ENCODE peak calls at places on chromosome 18, in eight cellular contexts. One of them, this sample, is unnamed. For H3K36me3, the result is how much of the 10 kb centered on the place peaks cover.

GRCh38 chr18:59743561-59743960 is 46.3 kb upstream of the CCBE1 start:
- DNase-seq in brain microvascular endothelial cell: peak
- DNase-seq in testis: no peak
- DNase-seq in astrocyte: peak
- DNase-seq in mucosa of descending colon: no peak
- DNase-seq in spleen: no peak
- DNase-seq in breast epithelium: no peak
- DNase-seq in tibial nerve: no peak
- DNase-seq in this sample: no peak

GRCh38 chr18:76209597-76209996 is 285.4 kb downstream of the ZNF516 start:
- DNase-seq in brain microvascular endothelial cell: no peak
- DNase-seq in testis: no peak
- DNase-seq in astrocyte: peak
- DNase-seq in mucosa of descending colon: no peak
- DNase-seq in spleen: no peak
- DNase-seq in breast epithelium: no peak
- DNase-seq in tibial nerve: no peak
- DNase-seq in this sample: peak

GRCh38 chr18:11308499-11308898 is 159.1 kb upstream of the PIEZO2 start:
- DNase-seq in brain microvascular endothelial cell: no peak
- DNase-seq in testis: no peak
- DNase-seq in astrocyte: peak
- DNase-seq in mucosa of descending colon: no peak
- DNase-seq in spleen: no peak
- DNase-seq in breast epithelium: no peak
- DNase-seq in tibial nerve: no peak
- DNase-seq in this sample: no peak

GRCh38 chr18:58004317-58004716 is 39.7 kb upstream of the NEDD4L start:
- DNase-seq in brain microvascular endothelial cell: peak
- DNase-seq in testis: no peak
- DNase-seq in astrocyte: peak
- DNase-seq in mucosa of descending colon: no peak
- DNase-seq in spleen: no peak
- DNase-seq in breast epithelium: no peak
- DNase-seq in tibial nerve: no peak
- DNase-seq in this sample: peak

GRCh38 chr18:5630057-5630765 is 86.4 kb upstream of the EPB41L3 start:
- DNase-seq in brain microvascular endothelial cell: no peak
- DNase-seq in testis: peak
- DNase-seq in astrocyte: no peak
- DNase-seq in mucosa of descending colon: peak
- DNase-seq in spleen: peak
- DNase-seq in breast epithelium: peak
- DNase-seq in tibial nerve: peak
- DNase-seq in this sample: no peak

GRCh38 chr18:46322411-46322891 is 218.3 kb downstream of the HAUS1 start:
- DNase-seq in brain microvascular endothelial cell: no peak
- DNase-seq in testis: no peak
- DNase-seq in astrocyte: peak
- DNase-seq in mucosa of descending colon: no peak
- DNase-seq in spleen: no peak
- DNase-seq in breast epithelium: no peak
- DNase-seq in tibial nerve: no peak
- DNase-seq in this sample: no peak

GRCh38 chr18:75127143-75128021 is 81.6 kb downstream of the PTGR3 start:
- DNase-seq in brain microvascular endothelial cell: no peak
- DNase-seq in testis: no peak
- DNase-seq in astrocyte: no peak
- DNase-seq in mucosa of descending colon: peak
- DNase-seq in spleen: peak
- DNase-seq in breast epithelium: no peak
- DNase-seq in tibial nerve: no peak
- DNase-seq in this sample: no peak

GRCh38 chr18:24090876-24091275 is 48.0 kb upstream of the CABYR start:
- DNase-seq in brain microvascular endothelial cell: no peak
- DNase-seq in testis: no peak
- DNase-seq in astrocyte: no peak
- DNase-seq in mucosa of descending colon: no peak
- DNase-seq in spleen: no peak
- DNase-seq in breast epithelium: no peak
- DNase-seq in tibial nerve: no peak
- DNase-seq in this sample: no peak

GRCh38 chr18:9550413-9550812 is 63.9 kb downstream of the PPP4R1 start:
- DNase-seq in brain microvascular endothelial cell: no peak
- DNase-seq in testis: no peak
- DNase-seq in astrocyte: no peak
- DNase-seq in mucosa of descending colon: no peak
- DNase-seq in spleen: no peak
- DNase-seq in breast epithelium: no peak
- DNase-seq in tibial nerve: no peak
- DNase-seq in this sample: no peak
- H3K36me3 ChIP-seq in brain microvascular endothelial cell: half or more
- H3K36me3 ChIP-seq in testis: under half
- H3K36me3 ChIP-seq in astrocyte: half or more
- H3K36me3 ChIP-seq in mucosa of descending colon: under half
- H3K36me3 ChIP-seq in spleen: half or more
- H3K36me3 ChIP-seq in breast epithelium: under half
- H3K36me3 ChIP-seq in tibial nerve: under half
- H3K36me3 ChIP-seq in this sample: under half

GRCh38 chr18:38402509-38402908 is 836.9 kb upstream of the CELF4 start:
- DNase-seq in brain microvascular endothelial cell: no peak
- DNase-seq in testis: no peak
- DNase-seq in astrocyte: no peak
- DNase-seq in mucosa of descending colon: no peak
- DNase-seq in spleen: no peak
- DNase-seq in breast epithelium: no peak
- DNase-seq in tibial nerve: no peak
- DNase-seq in this sample: no peak

DNA sequence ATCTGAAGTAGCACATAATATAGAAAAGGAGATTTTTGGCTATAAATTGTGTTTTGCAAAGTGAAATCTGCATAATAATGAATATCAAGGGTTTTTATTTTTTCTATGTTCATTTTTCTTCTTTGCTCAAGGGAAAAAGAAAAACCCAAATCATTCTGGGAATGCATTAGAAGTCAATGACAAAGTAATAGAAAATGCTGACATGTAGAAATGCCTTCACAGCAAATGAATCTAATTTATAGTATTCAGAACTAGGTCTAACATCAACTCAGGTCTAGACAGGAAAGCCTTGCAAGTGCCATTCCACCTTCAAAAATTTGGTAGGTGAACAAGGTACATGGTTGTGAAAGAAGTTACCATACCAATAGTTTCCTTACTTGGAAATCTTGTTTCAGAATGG is 831.5 kb upstream of the CELF4 start:
- DNase-seq in brain microvascular endothelial cell: no peak
- DNase-seq in testis: no peak
- DNase-seq in astrocyte: no peak
- DNase-seq in mucosa of descending colon: no peak
- DNase-seq in spleen: no peak
- DNase-seq in breast epithelium: no peak
- DNase-seq in tibial nerve: no peak
- DNase-seq in this sample: no peak
- TF ChIP-seq CTCF in brain microvascular endothelial cell: no peak
- TF ChIP-seq CTCF in testis: no peak
- TF ChIP-seq CTCF in astrocyte: no peak
- TF ChIP-seq CTCF in mucosa of descending colon: no peak
- TF ChIP-seq CTCF in spleen: no peak
- TF ChIP-seq CTCF in breast epithelium: no peak
- TF ChIP-seq CTCF in tibial nerve: no peak
- TF ChIP-seq CTCF in this sample: no peak

DNA sequence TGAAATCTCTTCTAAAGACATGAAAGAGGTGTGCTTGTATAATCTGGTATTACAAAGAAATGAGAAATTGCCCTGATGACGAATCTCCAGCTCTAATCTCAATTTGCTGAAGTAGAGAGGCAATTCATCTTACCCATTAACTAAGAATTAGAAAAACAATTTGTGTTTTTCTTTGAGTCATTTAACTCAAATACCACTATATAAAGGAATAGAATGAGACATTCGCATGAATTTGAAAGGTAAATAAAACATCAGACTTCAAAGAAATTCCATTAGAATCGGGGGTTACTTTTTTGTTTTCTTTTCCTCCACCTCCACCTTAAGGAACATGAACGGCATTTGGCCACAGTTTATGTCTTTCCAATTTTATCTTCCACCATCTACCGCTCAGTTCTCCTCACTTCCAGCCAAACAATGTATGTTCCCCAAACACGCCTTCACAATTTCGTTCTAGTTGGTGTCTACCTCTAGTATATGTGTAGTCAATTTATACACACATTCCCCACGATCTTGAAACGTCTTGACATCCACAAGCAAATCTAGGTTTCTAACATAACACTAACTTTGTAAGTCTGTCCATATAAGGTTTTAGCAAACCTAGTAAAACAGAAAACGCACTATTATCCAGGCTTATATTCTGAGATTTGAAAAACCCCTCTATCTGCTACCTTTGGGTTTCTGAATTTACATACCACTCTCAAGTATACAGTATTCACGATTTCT is 1.3 kb upstream of the SMCHD1 start:
- DNase-seq in brain microvascular endothelial cell: no peak
- DNase-seq in testis: no peak
- DNase-seq in astrocyte: peak
- DNase-seq in mucosa of descending colon: no peak
- DNase-seq in spleen: no peak
- DNase-seq in breast epithelium: no peak
- DNase-seq in tibial nerve: no peak
- DNase-seq in this sample: no peak
- H3K4me3 ChIP-seq in brain microvascular endothelial cell: peak
- H3K4me3 ChIP-seq in testis: peak
- H3K4me3 ChIP-seq in astrocyte: peak
- H3K4me3 ChIP-seq in mucosa of descending colon: peak
- H3K4me3 ChIP-seq in spleen: peak
- H3K4me3 ChIP-seq in breast epithelium: peak
- H3K4me3 ChIP-seq in tibial nerve: peak
- H3K4me3 ChIP-seq in this sample: peak

DNA sequence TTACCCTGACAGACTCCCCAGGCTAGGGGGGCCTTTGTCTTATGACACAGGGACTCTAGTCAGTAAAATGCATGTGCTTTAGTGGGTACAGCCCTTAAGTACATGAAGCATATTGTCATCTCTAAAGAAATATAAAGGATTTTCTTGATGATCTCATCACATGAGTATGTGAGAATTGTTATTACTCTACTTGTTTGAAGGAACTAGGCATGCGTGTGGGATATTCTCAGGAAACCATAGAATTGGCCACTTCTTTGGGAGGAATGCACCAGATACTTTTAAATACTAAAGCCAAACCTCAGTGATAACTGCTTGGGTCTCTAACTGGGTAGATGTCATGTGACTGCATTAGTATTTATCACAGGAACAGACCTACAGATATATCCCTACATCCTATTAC is 35.3 kb downstream of the MAPRE2 start:
- DNase-seq in brain microvascular endothelial cell: peak
- DNase-seq in testis: no peak
- DNase-seq in astrocyte: peak
- DNase-seq in mucosa of descending colon: no peak
- DNase-seq in spleen: no peak
- DNase-seq in breast epithelium: no peak
- DNase-seq in tibial nerve: no peak
- DNase-seq in this sample: peak
- H3K36me3 ChIP-seq in brain microvascular endothelial cell: under half
- H3K36me3 ChIP-seq in testis: under half
- H3K36me3 ChIP-seq in astrocyte: under half
- H3K36me3 ChIP-seq in mucosa of descending colon: under half
- H3K36me3 ChIP-seq in spleen: under half
- H3K36me3 ChIP-seq in breast epithelium: under half
- H3K36me3 ChIP-seq in tibial nerve: under half
- H3K36me3 ChIP-seq in this sample: under half

DNA sequence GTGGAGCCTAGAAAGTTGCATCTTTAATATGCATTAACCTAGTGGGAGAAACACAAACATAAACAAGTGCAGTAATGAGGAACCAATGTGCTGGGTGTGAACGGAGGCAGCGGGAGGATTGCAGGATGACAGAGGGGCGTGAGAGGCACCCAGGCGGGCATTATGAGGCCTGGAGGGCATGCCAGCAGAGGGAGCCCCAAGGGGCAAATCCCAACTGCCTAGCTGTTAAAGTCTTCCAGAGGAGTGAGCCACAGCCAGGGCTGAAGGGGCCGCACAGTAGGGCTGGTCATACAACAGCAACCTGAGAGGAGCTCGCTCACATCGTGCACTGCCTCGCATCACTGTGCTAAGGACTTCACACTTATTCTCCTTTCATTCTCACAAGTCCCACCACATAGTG is 13.3 kb upstream of the PRELID3A start:
- DNase-seq in brain microvascular endothelial cell: no peak
- DNase-seq in testis: no peak
- DNase-seq in astrocyte: no peak
- DNase-seq in mucosa of descending colon: peak
- DNase-seq in spleen: peak
- DNase-seq in breast epithelium: no peak
- DNase-seq in tibial nerve: no peak
- DNase-seq in this sample: no peak
- TF ChIP-seq CTCF in brain microvascular endothelial cell: peak
- TF ChIP-seq CTCF in testis: no peak
- TF ChIP-seq CTCF in astrocyte: peak
- TF ChIP-seq CTCF in mucosa of descending colon: no peak
- TF ChIP-seq CTCF in spleen: no peak
- TF ChIP-seq CTCF in breast epithelium: no peak
- TF ChIP-seq CTCF in tibial nerve: no peak
- TF ChIP-seq CTCF in this sample: peak

GRCh38 chr18:79799619-79800352 is 2.0 kb downstream of the KCNG2 start:
- DNase-seq in brain microvascular endothelial cell: no peak
- DNase-seq in testis: no peak
- DNase-seq in astrocyte: no peak
- DNase-seq in mucosa of descending colon: no peak
- DNase-seq in spleen: peak
- DNase-seq in breast epithelium: peak
- DNase-seq in tibial nerve: no peak
- DNase-seq in this sample: no peak

GRCh38 chr18:79800353-79801180 is 2.8 kb downstream of the KCNG2 start:
- DNase-seq in brain microvascular endothelial cell: no peak
- DNase-seq in testis: no peak
- DNase-seq in astrocyte: no peak
- DNase-seq in mucosa of descending colon: no peak
- DNase-seq in spleen: peak
- DNase-seq in breast epithelium: peak
- DNase-seq in tibial nerve: no peak
- DNase-seq in this sample: no peak

GRCh38 chr18:79797518-79798345 is at the start of gene KCNG2:
- DNase-seq in brain microvascular endothelial cell: no peak
- DNase-seq in testis: no peak
- DNase-seq in astrocyte: no peak
- DNase-seq in mucosa of descending colon: no peak
- DNase-seq in spleen: peak
- DNase-seq in breast epithelium: peak
- DNase-seq in tibial nerve: no peak
- DNase-seq in this sample: no peak

GRCh38 chr18:79798346-79798998 is 734 bp downstream of the KCNG2 start:
- DNase-seq in brain microvascular endothelial cell: no peak
- DNase-seq in testis: no peak
- DNase-seq in astrocyte: no peak
- DNase-seq in mucosa of descending colon: peak
- DNase-seq in spleen: peak
- DNase-seq in breast epithelium: peak
- DNase-seq in tibial nerve: no peak
- DNase-seq in this sample: no peak

DNA sequence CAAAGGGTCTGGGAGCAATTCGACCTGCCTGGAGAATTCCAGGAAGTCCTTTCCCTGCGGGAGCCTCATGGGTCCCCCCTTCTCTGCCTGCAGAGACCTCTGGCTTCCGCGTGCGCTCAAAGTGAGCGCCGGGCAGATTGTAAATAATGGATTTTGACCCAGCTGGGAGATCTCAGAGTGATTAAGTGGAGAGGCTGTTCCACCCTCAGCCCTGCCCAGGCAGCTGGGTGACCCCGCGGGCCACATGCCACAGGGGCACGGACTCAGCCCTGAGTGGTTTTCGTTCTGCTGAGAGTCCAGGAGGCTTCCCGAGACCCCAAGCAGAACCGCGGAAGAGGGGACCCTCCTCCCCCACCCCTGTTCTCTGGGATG is 1.2 kb downstream of the KCNG2 start:
- DNase-seq in brain microvascular endothelial cell: no peak
- DNase-seq in testis: no peak
- DNase-seq in astrocyte: no peak
- DNase-seq in mucosa of descending colon: no peak
- DNase-seq in spleen: peak
- DNase-seq in breast epithelium: peak
- DNase-seq in tibial nerve: no peak
- DNase-seq in this sample: no peak
- H3K4me3 ChIP-seq in brain microvascular endothelial cell: peak
- H3K4me3 ChIP-seq in testis: no peak
- H3K4me3 ChIP-seq in astrocyte: no peak
- H3K4me3 ChIP-seq in mucosa of descending colon: no peak
- H3K4me3 ChIP-seq in spleen: peak
- H3K4me3 ChIP-seq in breast epithelium: peak
- H3K4me3 ChIP-seq in tibial nerve: no peak
- H3K4me3 ChIP-seq in this sample: no peak